ENCODE peak calls at places on chromosomes 13 and 19, in five cellular contexts. X is keratinocyte, R is A673, I is cortex of kidney, F is M059J. J is an unnamed sample.
A peak's percentile ranks its signal among the peaks of the same experiment; 100 is the strongest.

GRCh38 chr19:35460608-35461007 is 12.6 kb downstream of the FFAR2 start:
- DNase-seq in X (no peak), F (no peak), I (no peak), R (no peak), J (no peak)

GRCh38 chr13:74134226-74134776 is at the start of gene KLF12:
- DNase-seq in I (no peak), F (peak; percentile 93), R (peak; percentile 95), X (peak; percentile 11), J (peak; percentile 95)

GRCh38 chr13:110644892-110645521 is 29.7 kb downstream of the NAXD start:
- DNase-seq in I (no peak), X (no peak), F (peak; percentile 22), R (peak; percentile 31), J (no peak)

GRCh38 chr19:2503521-2504109 is 27.7 kb downstream of the GADD45B start:
- DNase-seq in R (no peak), X (peak; percentile 72), F (peak; percentile 73), I (no peak), J (no peak)

GRCh38 chr19:50753879-50754278 is 16.4 kb upstream of the GPR32 start:
- DNase-seq in I (no peak), F (no peak), X (no peak), R (no peak), J (no peak)

GRCh38 chr19:17402982-17403855 is 2.2 kb downstream of the BST2 start:
- DNase-seq in F (no peak), I (no peak), R (no peak), X (no peak), J (peak; percentile 86)

GRCh38 chr19:3115916-3116602 is 19.8 kb upstream of the GNA15 start:
- DNase-seq in X (no peak), F (no peak), R (no peak), I (no peak), J (no peak)

GRCh38 chr13:50370303-50370950 is 355.2 kb downstream of the KCNRG start:
- DNase-seq in F (no peak), I (no peak), R (no peak), X (no peak), J (no peak)

GRCh38 chr13:55500694-55501093 is 1640.0 kb upstream of the PRR20A start:
- DNase-seq in F (no peak), I (no peak), X (no peak), R (no peak), J (no peak)

GRCh38 chr19:45577111-45577905 is 7.3 kb downstream of the OPA3 start:
- DNase-seq in X (peak; percentile 76), I (no peak), F (peak; percentile 97), R (no peak), J (no peak)

GRCh38 chr19:34985249-34986022 is 14.7 kb upstream of the GRAMD1A start:
- DNase-seq in F (no peak), X (no peak), R (peak; percentile 75), I (no peak), J (no peak)

J was measured in HAP-1.